ENCODE peak calls at places on chromosome 4, in four cellular contexts. One of them, this sample, is unnamed. For H3K4me1, the result is how much of the 10 kb centered on the place peaks cover.

GRCh38 chr4:13173974-13174373 is 310.2 kb downstream of the RAB28 start:
- DNase-seq in IMR-90: no peak
- DNase-seq in K562: no peak
- DNase-seq in neuronal stem cell: no peak
- DNase-seq in this sample: no peak

GRCh38 chr4:14218641-14219040 is 591.1 kb upstream of the BOD1L1 start:
- DNase-seq in K562: no peak
- DNase-seq in neuronal stem cell: no peak
- DNase-seq in IMR-90: no peak
- DNase-seq in this sample: no peak

GRCh38 chr4:30943356-30943755 is 223.2 kb downstream of the PCDH7 start:
- DNase-seq in IMR-90: peak
- DNase-seq in neuronal stem cell: no peak
- DNase-seq in K562: no peak
- DNase-seq in this sample: no peak

GRCh38 chr4:87118826-87119225 is 101.6 kb downstream of the KLHL8 start:
- DNase-seq in IMR-90: peak
- DNase-seq in K562: peak
- DNase-seq in neuronal stem cell: no peak
- DNase-seq in this sample: peak

GRCh38 chr4:7399433-7400234 is 35.1 kb downstream of the PSAPL1 start:
- DNase-seq in IMR-90: no peak
- DNase-seq in K562: no peak
- DNase-seq in neuronal stem cell: no peak
- DNase-seq in this sample: no peak

GRCh38 chr4:37132351-37132989 is 112.1 kb upstream of the NWD2 start:
- DNase-seq in K562: no peak
- DNase-seq in IMR-90: no peak
- DNase-seq in neuronal stem cell: no peak
- DNase-seq in this sample: no peak

GRCh38 chr4:160835789-160836188 is 1328.0 kb downstream of the FSTL5 start:
- DNase-seq in neuronal stem cell: no peak
- DNase-seq in K562: no peak
- DNase-seq in IMR-90: no peak
- DNase-seq in this sample: no peak

GRCh38 chr4:128597515-128597914 is 212.0 kb upstream of the JADE1 start:
- DNase-seq in K562: no peak
- DNase-seq in IMR-90: no peak
- DNase-seq in neuronal stem cell: no peak
- DNase-seq in this sample: no peak

GRCh38 chr4:148852092-148852699 is 410.0 kb upstream of the NR3C2 start:
- DNase-seq in K562: no peak
- DNase-seq in neuronal stem cell: no peak
- DNase-seq in IMR-90: no peak
- DNase-seq in this sample: no peak

GRCh38 chr4:4477796-4478195 is 64.1 kb downstream of the STX18 start:
- DNase-seq in K562: no peak
- DNase-seq in IMR-90: peak
- DNase-seq in neuronal stem cell: no peak
- DNase-seq in this sample: no peak

GRCh38 chr4:82785248-82786003 is 13.2 kb downstream of the SCD5 start:
- DNase-seq in IMR-90: peak
- DNase-seq in K562: peak
- DNase-seq in neuronal stem cell: no peak
- DNase-seq in this sample: no peak
- H3K4me1 ChIP-seq in IMR-90: under half
- H3K4me1 ChIP-seq in K562: under half
- H3K4me1 ChIP-seq in neuronal stem cell: under half
- H3K4me1 ChIP-seq in this sample: under half

GRCh38 chr4:173609158-173609557 is 79.1 kb upstream of the HAND2 start:
- DNase-seq in IMR-90: no peak
- DNase-seq in neuronal stem cell: no peak
- DNase-seq in K562: no peak
- DNase-seq in this sample: no peak
- H3K4me2 ChIP-seq in IMR-90: no peak
- H3K4me2 ChIP-seq in neuronal stem cell: no peak
- H3K4me2 ChIP-seq in K562: peak
- H3K4me2 ChIP-seq in this sample: no peak

GRCh38 chr4:15779336-15779735 is 1.2 kb downstream of the CD38 start:
- DNase-seq in neuronal stem cell: peak
- DNase-seq in K562: no peak
- DNase-seq in IMR-90: peak
- DNase-seq in this sample: no peak

GRCh38 chr4:15778742-15779231 is 659 bp downstream of the CD38 start:
- DNase-seq in IMR-90: no peak
- DNase-seq in K562: no peak
- DNase-seq in neuronal stem cell: peak
- DNase-seq in this sample: peak

GRCh38 chr4:15778191-15778741 is at the start of gene CD38:
- DNase-seq in IMR-90: no peak
- DNase-seq in K562: no peak
- DNase-seq in neuronal stem cell: peak
- DNase-seq in this sample: peak

GRCh38 chr4:15779789-15780188 is 1.7 kb downstream of the CD38 start:
- DNase-seq in neuronal stem cell: no peak
- DNase-seq in K562: no peak
- DNase-seq in IMR-90: no peak
- DNase-seq in this sample: no peak

GRCh38 chr4:15781427-15782095 is 3.4 kb downstream of the CD38 start:
- DNase-seq in K562: no peak
- DNase-seq in neuronal stem cell: no peak
- DNase-seq in IMR-90: no peak
- DNase-seq in this sample: no peak
- H3K4me1 ChIP-seq in K562: under half
- H3K4me1 ChIP-seq in neuronal stem cell: under half
- H3K4me1 ChIP-seq in IMR-90: under half
- H3K4me1 ChIP-seq in this sample: half or more

DNA sequence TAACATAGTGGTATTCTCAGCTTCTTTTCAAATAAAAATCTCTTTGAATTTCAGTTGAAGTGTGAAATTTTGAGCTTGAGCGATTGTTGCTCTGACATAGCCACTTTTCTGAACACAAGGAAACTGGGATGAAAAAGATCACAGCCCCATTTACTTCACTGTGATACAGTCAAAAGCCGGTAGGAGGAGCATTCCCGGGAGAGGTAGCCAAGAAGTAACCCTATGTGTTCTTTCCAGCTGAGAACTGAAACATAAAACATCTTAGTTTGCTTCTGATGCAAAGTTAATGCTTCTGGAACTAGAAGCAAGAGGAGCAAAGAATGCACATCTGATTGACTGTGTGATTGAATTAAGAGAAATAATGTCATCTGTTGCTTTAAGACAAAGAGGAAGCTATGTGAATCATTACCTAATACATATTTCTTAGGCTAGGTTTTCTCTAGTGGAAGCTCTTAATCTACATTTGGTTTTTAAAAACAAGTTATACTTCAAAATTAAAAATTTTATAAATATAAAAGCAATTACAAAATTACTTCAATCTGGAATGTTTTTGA is 88.4 kb upstream of the UNC5C start:
- DNase-seq in neuronal stem cell: peak
- DNase-seq in K562: no peak
- DNase-seq in IMR-90: no peak
- DNase-seq in this sample: no peak
- H3K4me2 ChIP-seq in neuronal stem cell: no peak
- H3K4me2 ChIP-seq in K562: no peak
- H3K4me2 ChIP-seq in IMR-90: no peak
- H3K4me2 ChIP-seq in this sample: no peak

GRCh38 chr4:40720351-40720750 is 29.4 kb upstream of the NSUN7 start:
- DNase-seq in IMR-90: no peak
- DNase-seq in neuronal stem cell: no peak
- DNase-seq in K562: no peak
- DNase-seq in this sample: no peak
- H3K4me1 ChIP-seq in IMR-90: under half
- H3K4me1 ChIP-seq in neuronal stem cell: under half
- H3K4me1 ChIP-seq in K562: under half
- H3K4me1 ChIP-seq in this sample: under half

GRCh38 chr4:26861434-26862186 is 969 bp downstream of the STIM2 start:
- DNase-seq in K562: peak
- DNase-seq in IMR-90: peak
- DNase-seq in neuronal stem cell: peak
- DNase-seq in this sample: peak

GRCh38 chr4:26864904-26865303 is 4.3 kb downstream of the STIM2 start:
- DNase-seq in K562: no peak
- DNase-seq in IMR-90: no peak
- DNase-seq in neuronal stem cell: no peak
- DNase-seq in this sample: no peak

GRCh38 chr4:26862381-26862915 is 1.8 kb downstream of the STIM2 start:
- DNase-seq in neuronal stem cell: no peak
- DNase-seq in IMR-90: no peak
- DNase-seq in K562: no peak
- DNase-seq in this sample: no peak

GRCh38 chr4:26860922-26861433 is 337 bp downstream of the STIM2 start:
- DNase-seq in K562: no peak
- DNase-seq in neuronal stem cell: peak
- DNase-seq in IMR-90: peak
- DNase-seq in this sample: peak

GRCh38 chr4:26863512-26863911 is 2.9 kb downstream of the STIM2 start:
- DNase-seq in IMR-90: no peak
- DNase-seq in K562: no peak
- DNase-seq in neuronal stem cell: no peak
- DNase-seq in this sample: no peak
- H3K4me2 ChIP-seq in IMR-90: peak
- H3K4me2 ChIP-seq in K562: no peak
- H3K4me2 ChIP-seq in neuronal stem cell: no peak
- H3K4me2 ChIP-seq in this sample: peak

GRCh38 chr4:76213415-76214268 is at the start of gene SCARB2:
- DNase-seq in IMR-90: peak
- DNase-seq in neuronal stem cell: peak
- DNase-seq in K562: peak
- DNase-seq in this sample: no peak

GRCh38 chr4:76214269-76214628 is 625 bp upstream of the SCARB2 start:
- DNase-seq in neuronal stem cell: no peak
- DNase-seq in K562: no peak
- DNase-seq in IMR-90: no peak
- DNase-seq in this sample: no peak

GRCh38 chr4:76216975-76217814 is 3.6 kb upstream of the SCARB2 start:
- DNase-seq in IMR-90: no peak
- DNase-seq in neuronal stem cell: no peak
- DNase-seq in K562: no peak
- DNase-seq in this sample: no peak

GRCh38 chr4:76216521-76216920 is 2.9 kb upstream of the SCARB2 start:
- DNase-seq in neuronal stem cell: no peak
- DNase-seq in IMR-90: no peak
- DNase-seq in K562: no peak
- DNase-seq in this sample: no peak

DNA sequence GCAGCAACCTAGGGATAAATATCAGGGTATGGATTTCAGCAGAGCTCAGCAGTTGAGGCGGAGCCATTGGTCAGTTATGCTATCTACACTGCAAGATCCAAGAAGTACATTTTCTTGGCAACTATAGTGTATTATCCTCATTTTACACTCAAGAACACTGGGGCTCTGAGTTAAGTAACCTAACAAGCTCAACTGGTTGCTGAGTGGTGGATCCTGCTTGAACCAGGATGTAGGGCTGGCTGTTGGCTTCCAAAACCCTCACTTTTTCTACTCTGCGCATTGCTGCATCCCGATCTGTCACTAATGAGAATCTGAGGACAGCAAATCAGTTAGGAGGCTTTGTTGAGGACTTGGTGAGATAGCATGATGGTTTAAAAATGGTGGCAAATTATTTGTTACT is 1.5 kb upstream of the SCARB2 start:
- DNase-seq in K562: no peak
- DNase-seq in IMR-90: no peak
- DNase-seq in neuronal stem cell: no peak
- DNase-seq in this sample: no peak
- H3K4me1 ChIP-seq in K562: under half
- H3K4me1 ChIP-seq in IMR-90: under half
- H3K4me1 ChIP-seq in neuronal stem cell: under half
- H3K4me1 ChIP-seq in this sample: under half

GRCh38 chr4:73621357-73621756 is 1.1 kb upstream of the RASSF6 start:
- DNase-seq in neuronal stem cell: no peak
- DNase-seq in IMR-90: no peak
- DNase-seq in K562: no peak
- DNase-seq in this sample: no peak
- H3K4me2 ChIP-seq in neuronal stem cell: no peak
- H3K4me2 ChIP-seq in IMR-90: no peak
- H3K4me2 ChIP-seq in K562: no peak
- H3K4me2 ChIP-seq in this sample: peak